ENCODE peak calls at places on chromosome 17, in seven cellular contexts. N, O, Z, Y, J, K and H are unnamed samples.

GRCh38 chr17:77698903-77699615 is 259.4 kb upstream of the TNRC6C start:
- DNase-seq in N (no peak), J (no peak), Y (no peak), O (no peak), K (no peak), Z (no peak), H (no peak)

GRCh38 chr17:82863941-82864720 is 24.3 kb upstream of the ZNF750 start:
- DNase-seq in N (peak; percentile 81), Y (peak; percentile 95), O (no peak), Z (peak; percentile 59), K (peak; percentile 54), J (peak; percentile 82), H (peak; percentile 73)

GRCh38 chr17:73304438-73304837 is 7.4 kb downstream of the CDC42EP4 start:
- DNase-seq in N (no peak), O (no peak), J (no peak), Y (no peak), Z (no peak), K (no peak), H (no peak)

GRCh38 chr17:35694906-35695305 is 36.5 kb upstream of the RASL10B start:
- DNase-seq in Y (no peak), J (no peak), Z (no peak), N (no peak), K (no peak), O (no peak), H (no peak)

GRCh38 chr17:7351665-7352558 is at the start of gene KCTD11:
- DNase-seq in O (peak; percentile 96), Z (peak; percentile 72), K (peak; percentile 92), Y (peak; percentile 76), J (peak; percentile 91), N (peak; percentile 81), H (peak; percentile 58)

GRCh38 chr17:38916771-38917170 is 8.6 kb upstream of the LASP1NB start:
- DNase-seq in K (no peak), O (no peak), Y (no peak), J (no peak), Z (no peak), N (no peak), H (no peak)

GRCh38 chr17:74183411-74183810 is 20.1 kb upstream of the RPL38 start:
- DNase-seq in J (no peak), Y (no peak), O (no peak), K (no peak), Z (no peak), N (no peak), H (no peak)

GRCh38 chr17:38815576-38816193 is 9.4 kb downstream of the CWC25 start:
- DNase-seq in N (peak; percentile 21), Z (no peak), O (no peak), Y (no peak), K (no peak), J (peak; percentile 30), H (peak; percentile 39)

GRCh38 chr17:47315451-47316266 is 8.1 kb upstream of the EFCAB13 start:
- DNase-seq in K (peak; percentile 87), Y (peak; percentile 56), J (peak; percentile 70), N (peak; percentile 11), Z (peak; percentile 91), O (peak; percentile 71), H (peak; percentile 84)

GRCh38 chr17:64984776-64985521 is 65.7 kb upstream of the LRRC37A3 start:
- DNase-seq in Y (peak; percentile 50), N (peak; percentile 35), Z (no peak), O (no peak), K (peak; percentile 95), J (peak; percentile 83), H (no peak)

GRCh38 chr17:30450125-30451027 is 26.8 kb upstream of the GOSR1 start:
- DNase-seq in K (peak; percentile 94), N (no peak), Z (no peak), J (peak; percentile 21), O (no peak), Y (no peak), H (no peak)

GRCh38 chr17:52686140-52686539 is 527.6 kb upstream of the CA10 start:
- DNase-seq in N (no peak), Y (no peak), Z (no peak), J (no peak), O (no peak), K (no peak), H (no peak)

GRCh38 chr17:76137351-76138233 is 3.5 kb downstream of the FOXJ1 start:
- DNase-seq in J (no peak), K (no peak), O (peak; percentile 65), Z (no peak), N (no peak), Y (no peak), H (no peak)

GRCh38 chr17:81322271-81323082 is 27.4 kb upstream of the SLC38A10 start:
- DNase-seq in J (no peak), Y (peak; percentile 63), K (no peak), Z (no peak), O (no peak), N (peak; percentile 33), H (no peak)

GRCh38 chr17:81187120-81187519 is 21.1 kb upstream of the AATK start:
- DNase-seq in Z (no peak), J (no peak), O (no peak), Y (no peak), N (no peak), K (no peak), H (no peak)

GRCh38 chr17:48037036-48037881 is at the start of gene COPZ2:
- DNase-seq in Z (no peak), N (peak; percentile 73), J (peak; percentile 53), O (peak; percentile 70), Y (peak; percentile 75), K (no peak), H (no peak)

GRCh38 chr17:43442711-43443110 is 41.1 kb upstream of the DHX8 start:
- DNase-seq in Y (no peak), O (no peak), N (no peak), Z (no peak), K (no peak), J (peak; percentile 66), H (peak; percentile 26)

GRCh38 chr17:50465635-50466034 is 3.0 kb downstream of the CHAD start:
- DNase-seq in N (no peak), O (no peak), Y (no peak), Z (no peak), J (no peak), K (no peak), H (no peak)